ENCODE peak calls at places on chromosomes 1 and 21, in four cellular contexts. S, U, P and Q are unnamed samples.
A peak's percentile ranks its signal among the peaks of the same experiment; 100 is the strongest.

GRCh38 chr1:36531833-36532232 is 49.1 kb upstream of the CSF3R start:
- ATAC-seq in S (no peak), U (no peak), P (no peak), Q (no peak)

GRCh38 chr1:215793210-215793609 is 226.1 kb downstream of the KCTD3 start:
- ATAC-seq in S (no peak), U (no peak), P (peak; percentile 88), Q (no peak)

GRCh38 chr21:46059195-46059594 is 38.7 kb upstream of the COL6A2 start:
- ATAC-seq in S (no peak), U (no peak), P (no peak), Q (no peak)

GRCh38 chr1:196501760-196502428 is 106.3 kb downstream of the KCNT2 start:
- ATAC-seq in S (no peak), U (no peak), P (no peak), Q (no peak)

GRCh38 chr1:175200626-175201025 is 8.1 kb upstream of the KIAA0040 start:
- ATAC-seq in S (no peak), U (no peak), P (no peak), Q (peak; percentile 75)

GRCh38 chr1:84997667-84998600 is 1.0 kb upstream of the MCOLN2 start:
- ATAC-seq in S (no peak), U (peak; percentile 3), P (peak; percentile 56), Q (no peak)

GRCh38 chr1:20733361-20733975 is 965 bp upstream of the SH2D5 start:
- ATAC-seq in S (no peak), U (no peak), P (no peak), Q (no peak)

GRCh38 chr1:235289859-235290739 is 37.9 kb downstream of the ARID4B start:
- ATAC-seq in S (no peak), U (no peak), P (no peak), Q (no peak)

GRCh38 chr1:181714428-181714827 is 231.1 kb downstream of the CACNA1E start:
- ATAC-seq in S (no peak), U (no peak), P (no peak), Q (no peak)

GRCh38 chr1:43669878-43670277 is 19.9 kb downstream of the KDM4A start:
- ATAC-seq in S (no peak), U (no peak), P (no peak), Q (no peak)

GRCh38 chr1:234963904-234964702 is 164.5 kb downstream of the TOMM20 start:
- ATAC-seq in S (peak; percentile 63), U (no peak), P (no peak), Q (peak; percentile 6)

GRCh38 chr1:226549094-226549936 is 751 bp downstream of the STUM start:
- ATAC-seq in S (no peak), U (no peak), P (no peak), Q (peak; percentile 17)

GRCh38 chr1:50666849-50667248 is 243.6 kb upstream of the DMRTA2 start:
- ATAC-seq in S (no peak), U (no peak), P (no peak), Q (no peak)

GRCh38 chr21:34668803-34669148 is at the start of gene CLIC6:
- ATAC-seq in S (peak; percentile 35), U (no peak), P (no peak), Q (peak; percentile 53)

GRCh38 chr1:88701275-88701674 is 17.2 kb downstream of the PKN2 start:
- ATAC-seq in S (peak; percentile 81), U (peak; percentile 75), P (no peak), Q (peak; percentile 46)

GRCh38 chr1:168090395-168090794 is 46.3 kb downstream of the GPR161 start:
- ATAC-seq in S (no peak), U (no peak), P (no peak), Q (no peak)

GRCh38 chr1:42943166-42943565 is 15.5 kb downstream of the SLC2A1 start:
- ATAC-seq in S (peak; percentile 37), U (peak; percentile 89), P (no peak), Q (peak; percentile 34)

GRCh38 chr1:243718893-243719292 is 131.2 kb downstream of the AKT3 start:
- ATAC-seq in S (no peak), U (no peak), P (peak; percentile 80), Q (no peak)

GRCh38 chr21:37342046-37342632 is 24.4 kb upstream of the DYRK1A start:
- ATAC-seq in S (no peak), U (no peak), P (no peak), Q (no peak)

GRCh38 chr1:15983275-15983674 is 7.4 kb upstream of the ZBTB17 start:
- ATAC-seq in S (no peak), U (no peak), P (no peak), Q (no peak)

GRCh38 chr1:26360051-26360806 is 6.3 kb upstream of the CRYBG2 start:
- ATAC-seq in S (no peak), U (no peak), P (no peak), Q (no peak)

GRCh38 chr1:105386489-105386888 is 1636.8 kb downstream of the AMY1C start:
- ATAC-seq in S (no peak), U (no peak), P (no peak), Q (no peak)

GRCh38 chr1:19511117-19511516 is 25.8 kb upstream of the CAPZB start:
- ATAC-seq in S (no peak), U (no peak), P (no peak), Q (no peak)

GRCh38 chr1:22685675-22686074 is 25.0 kb upstream of the EPHB2 start:
- ATAC-seq in S (no peak), U (no peak), P (peak; percentile 12), Q (no peak)

GRCh38 chr21:38249256-38249655 is 7.5 kb upstream of the KCNJ15 start:
- ATAC-seq in S (no peak), U (no peak), P (no peak), Q (no peak)

GRCh38 chr21:44801468-44802395 is at the start of gene UBE2G2:
- ATAC-seq in S (peak; percentile 93), U (peak; percentile 95), P (peak; percentile 91), Q (peak; percentile 95)
- TF ChIP-seq POLR2A in S (peak; percentile 66), U (peak; percentile 70), P (peak; percentile 39), Q (peak; percentile 74)

GRCh38 chr1:47233165-47233564 is 1.1 kb upstream of the TAL1 start:
- ATAC-seq in S (no peak), U (no peak), P (no peak), Q (no peak)

GRCh38 chr1:47235822-47236221 is 3.8 kb upstream of the TAL1 start:
- ATAC-seq in S (no peak), U (no peak), P (no peak), Q (no peak)

GRCh38 chr1:47231314-47232186 is 475 bp downstream of the TAL1 start:
- ATAC-seq in S (peak; percentile 41), U (no peak), P (peak; percentile 40), Q (no peak)

GRCh38 chr1:47232187-47232874 is at the start of gene TAL1:
- ATAC-seq in S (peak; percentile 60), U (no peak), P (peak; percentile 21), Q (peak; percentile 49)

GRCh38 chr1:47235280-47235679 is 3.3 kb upstream of the TAL1 start:
- ATAC-seq in S (peak; percentile 62), U (no peak), P (no peak), Q (no peak)
- TF ChIP-seq POLR2A in S (no peak), U (no peak), P (no peak), Q (no peak)

GRCh38 chr21:43341349-43342163 is 85.4 kb downstream of the SIK1 start:
- ATAC-seq in S (no peak), U (no peak), P (peak; percentile 12), Q (no peak)

GRCh38 chr21:43339668-43340067 is 87.3 kb downstream of the SIK1 start:
- ATAC-seq in S (peak; percentile 66), U (no peak), P (no peak), Q (peak; percentile 20)

GRCh38 chr21:43338951-43339350 is 88.0 kb downstream of the SIK1 start:
- ATAC-seq in S (no peak), U (no peak), P (no peak), Q (no peak)

GRCh38 chr21:43342301-43342881 is 84.5 kb downstream of the SIK1 start:
- ATAC-seq in S (no peak), U (no peak), P (no peak), Q (no peak)

DNA sequence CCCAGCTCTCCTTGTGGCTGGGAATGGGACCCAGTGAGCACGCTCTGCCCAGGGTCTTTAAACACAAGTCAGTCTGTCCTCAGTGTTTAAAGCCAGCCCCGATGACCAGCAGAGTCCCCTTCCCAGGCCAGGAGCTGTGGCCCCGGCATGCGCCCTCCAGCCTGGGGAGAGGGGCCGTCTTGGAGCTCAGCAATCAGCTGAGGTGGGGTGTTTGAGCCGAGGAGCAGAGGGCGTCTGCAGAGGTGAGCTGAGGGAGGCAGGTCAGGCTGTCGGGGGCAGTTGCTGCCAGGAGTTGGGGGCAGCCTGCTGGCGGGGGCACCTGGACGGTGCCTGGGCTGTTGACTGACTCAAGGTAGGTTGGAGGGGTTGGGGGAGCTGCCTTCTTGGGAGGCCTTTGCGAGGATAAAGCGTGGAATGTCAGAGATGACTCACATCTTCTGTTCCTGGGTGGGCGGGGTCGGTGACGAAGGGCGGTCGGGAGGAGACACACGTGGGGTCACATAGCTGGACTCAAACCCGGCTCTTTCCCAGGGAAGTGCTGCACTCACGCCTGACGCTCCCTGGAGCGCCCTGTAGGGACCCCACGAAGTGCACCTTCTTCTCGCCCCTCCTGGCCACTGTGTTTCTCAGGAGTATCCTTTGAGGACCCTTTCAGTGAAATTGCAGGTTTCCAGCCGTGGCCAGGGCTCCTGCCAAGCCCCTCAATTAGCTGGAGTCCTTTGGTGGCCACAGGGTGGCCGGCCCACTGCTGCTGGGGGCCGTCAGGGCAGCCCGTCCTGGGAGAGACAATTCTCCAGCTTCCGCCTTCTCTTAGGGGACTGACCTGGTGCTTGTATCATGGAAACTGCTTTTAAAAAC is 86.2 kb downstream of the SIK1 start:
- ATAC-seq in S (no peak), U (no peak), P (peak; percentile 90), Q (no peak)
- TF ChIP-seq POLR2A in S (no peak), U (no peak), P (no peak), Q (no peak)

DNA sequence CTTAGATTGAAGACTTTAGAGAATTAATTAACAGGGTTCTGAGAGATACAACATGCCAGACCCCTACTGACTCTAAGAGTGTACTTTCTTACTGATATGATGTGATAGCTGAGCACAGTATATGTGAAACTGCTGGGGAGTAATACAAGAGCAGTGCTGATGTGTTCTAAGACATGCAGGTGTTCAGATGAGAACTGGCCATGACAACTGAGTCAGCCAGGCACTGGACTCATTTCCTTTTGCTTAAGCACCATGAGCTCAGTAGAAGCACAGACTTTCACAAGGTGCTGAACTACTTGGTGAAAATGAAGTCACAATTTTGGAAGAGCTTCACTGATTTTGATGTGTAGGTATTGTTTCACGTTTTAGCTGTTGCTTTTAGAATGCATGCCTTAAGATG is 15.9 kb upstream of the POGZ start:
- ATAC-seq in S (no peak), U (no peak), P (no peak), Q (no peak)
- TF ChIP-seq POLR2A in S (no peak), U (no peak), P (no peak), Q (no peak)

GRCh38 chr1:208105756-208106155 is 138.4 kb downstream of the PLXNA2 start:
- ATAC-seq in S (no peak), U (no peak), P (no peak), Q (no peak)
- TF ChIP-seq POLR2A in S (no peak), U (no peak), P (no peak), Q (no peak)